ENCODE peak calls at places on chromosomes 13 and 19, in seven cellular contexts. I is activated T-helper 1 cell treated with anti-CD3 and anti-CD28 coated beads, Interleukin-2, amount 50 U/mL, for 16 hours; P is Kasumi-1; R is iPS DF 6.9; Y is A549; G is activated naive CD4-positive, alpha-beta T cell treated with anti-CD3 and anti-CD28 coated beads, Interleukin-2, amount 50 U/mL, for 72 hours; B is thoracic aorta. T is an unnamed sample.

GRCh38 chr13:78383899-78384298 is 219.5 kb downstream of the POU4F1 start:
- DNase-seq in B (no peak), R (no peak), G (no peak), I (no peak), P (no peak), Y (no peak), T (no peak)

GRCh38 chr19:4781851-4782250 is 9.7 kb upstream of the FEM1A start:
- DNase-seq in Y (no peak), R (no peak), I (no peak), B (no peak), P (no peak), G (no peak), T (no peak)

GRCh38 chr19:7908742-7909461 is 5.2 kb downstream of the MAP2K7 start:
- DNase-seq in B (no peak), I (no peak), P (no peak), Y (no peak), R (no peak), G (no peak), T (no peak)

GRCh38 chr19:54470991-54471782 is 1.9 kb downstream of the CDC42EP5 start:
- DNase-seq in R (no peak), G (no peak), P (no peak), B (no peak), I (no peak), Y (no peak), T (no peak)

GRCh38 chr13:98410591-98410990 is 166.3 kb downstream of the STK24 start:
- DNase-seq in R (no peak), Y (no peak), B (no peak), I (no peak), P (no peak), G (no peak), T (no peak)

GRCh38 chr19:55041627-55042343 is 3.7 kb upstream of the GP6 start:
- DNase-seq in R (no peak), G (peak; percentile 11), Y (no peak), I (no peak), B (no peak), P (peak; percentile 51), T (no peak)

GRCh38 chr13:106384516-106384915 is 150.9 kb downstream of the EFNB2 start:
- DNase-seq in Y (no peak), I (no peak), R (no peak), G (no peak), B (no peak), P (no peak), T (no peak)

GRCh38 chr19:7925171-7925837 is 631 bp downstream of the CTXN1 start:
- DNase-seq in R (no peak), B (no peak), Y (peak; percentile 71), P (peak; percentile 59), G (peak; percentile 90), I (peak; percentile 51), T (peak; percentile 94)

GRCh38 chr13:27257648-27258253 is 6.4 kb downstream of the RPL21 start:
- DNase-seq in I (no peak), P (no peak), Y (no peak), G (no peak), R (no peak), B (no peak), T (no peak)

GRCh38 chr19:33332248-33332647 is 29.9 kb upstream of the CEBPA start:
- DNase-seq in I (no peak), R (no peak), G (no peak), Y (no peak), P (peak; percentile 64), B (no peak), T (no peak)

GRCh38 chr13:93624371-93624777 is 397.8 kb downstream of the GPC6 start:
- DNase-seq in R (no peak), P (no peak), I (no peak), Y (no peak), G (no peak), B (no peak), T (no peak)

GRCh38 chr13:44969858-44970484 is 19.3 kb downstream of the NUFIP1 start:
- DNase-seq in R (no peak), P (peak; percentile 68), Y (peak; percentile 13), G (no peak), B (no peak), I (no peak), T (no peak)

GRCh38 chr13:98827449-98827848 is 75.0 kb upstream of the SLC15A1 start:
- DNase-seq in B (no peak), G (no peak), Y (no peak), P (no peak), R (no peak), I (no peak), T (no peak)

GRCh38 chr19:44557933-44558332 is 28.5 kb upstream of the CEACAM20 start:
- DNase-seq in Y (no peak), G (no peak), R (no peak), B (no peak), I (no peak), P (no peak), T (no peak)

GRCh38 chr19:43798546-43799409 is 3.5 kb downstream of the LYPD5 start:
- DNase-seq in Y (no peak), B (no peak), R (peak; percentile 54), P (no peak), I (peak; percentile 21), G (peak; percentile 64), T (peak; percentile 15)

GRCh38 chr13:113148940-113149503 is 9.4 kb upstream of the PROZ start:
- DNase-seq in B (no peak), Y (no peak), P (no peak), R (no peak), I (no peak), G (no peak), T (no peak)

GRCh38 chr13:40984670-40985366 is 34.3 kb downstream of the ELF1 start:
- DNase-seq in R (no peak), P (no peak), Y (no peak), I (no peak), G (no peak), B (no peak), T (no peak)

GRCh38 chr19:56094449-56094848 is 26.6 kb downstream of the ZNF787 start:
- DNase-seq in Y (no peak), G (no peak), B (no peak), P (no peak), R (no peak), I (no peak), T (no peak)

GRCh38 chr19:38721977-38722773 is 22.1 kb downstream of the CAPN12 start:
- DNase-seq in G (no peak), I (no peak), R (no peak), B (no peak), Y (no peak), P (no peak), T (no peak)

GRCh38 chr13:101204270-101205011 is 211.9 kb downstream of the NALCN start:
- DNase-seq in Y (no peak), P (no peak), R (no peak), B (no peak), I (no peak), G (no peak), T (no peak)

GRCh38 chr13:102597029-102598015 is 536 bp downstream of the TPP2 start:
- DNase-seq in R (no peak), P (peak; percentile 73), G (peak; percentile 12), I (no peak), Y (no peak), B (no peak), T (peak; percentile 22)

GRCh38 chr13:88908896-88909535 is 1237.8 kb downstream of the SLITRK5 start:
- DNase-seq in R (no peak), B (no peak), I (no peak), G (no peak), Y (no peak), P (no peak), T (no peak)

GRCh38 chr13:110874508-110874960 is 40.3 kb downstream of the ANKRD10 start:
- DNase-seq in I (no peak), R (no peak), G (peak; percentile 64), Y (peak; percentile 68), B (peak; percentile 76), P (peak; percentile 47), T (peak; percentile 80)

GRCh38 chr13:98345103-98345899 is 168.2 kb upstream of the RNF113B start:
- DNase-seq in Y (no peak), I (no peak), G (no peak), B (no peak), R (no peak), P (no peak), T (no peak)

GRCh38 chr13:98976941-98977340 is 923 bp downstream of the DOCK9 start:
- DNase-seq in I (no peak), P (no peak), Y (no peak), G (no peak), R (no peak), B (no peak), T (no peak)

GRCh38 chr13:90519157-90519556 is 828.3 kb upstream of the MIR17HG start:
- DNase-seq in G (no peak), P (no peak), Y (no peak), B (no peak), R (no peak), I (no peak), T (no peak)

GRCh38 chr13:31074750-31075149 is 87.0 kb downstream of the HSPH1 start:
- DNase-seq in I (no peak), R (no peak), B (no peak), G (no peak), P (no peak), Y (no peak), T (no peak)

GRCh38 chr19:17209126-17210036 is 5.8 kb upstream of the USE1 start:
- DNase-seq in I (no peak), R (peak; percentile 83), B (no peak), P (no peak), G (peak; percentile 48), Y (peak; percentile 19), T (peak; percentile 68)